ENCODE peak calls at places on chromosome 18, in five cellular contexts. G, Q, F, L and C are unnamed samples.

GRCh38 chr18:9494778-9495302 is 19.5 kb downstream of the RALBP1 start:
- DNase-seq in G (no peak), F (no peak), L (peak), Q (no peak), C (no peak)

GRCh38 chr18:59620381-59620780 is 76.8 kb downstream of the CCBE1 start:
- DNase-seq in Q (no peak), F (no peak), L (no peak), G (no peak), C (no peak)

GRCh38 chr18:45049548-45050307 is 369.0 kb downstream of the SETBP1 start:
- DNase-seq in L (no peak), Q (no peak), F (no peak), G (no peak), C (no peak)

GRCh38 chr18:10421859-10422258 is 32.6 kb upstream of the APCDD1 start:
- DNase-seq in L (no peak), G (no peak), F (no peak), Q (no peak), C (no peak)

GRCh38 chr18:32422185-32422584 is 48.5 kb downstream of the GAREM1 start:
- DNase-seq in Q (no peak), F (no peak), G (no peak), L (no peak), C (no peak)

GRCh38 chr18:27500531-27500930 is 315.4 kb upstream of the CHST9 start:
- DNase-seq in L (no peak), F (no peak), Q (no peak), G (peak), C (no peak)

GRCh38 chr18:35436076-35436649 is 59.0 kb upstream of the ZNF396 start:
- DNase-seq in Q (no peak), F (no peak), L (no peak), G (no peak), C (no peak)

GRCh38 chr18:63322908-63323634 is 3.5 kb upstream of the BCL2 start:
- DNase-seq in L (peak), G (peak), Q (no peak), F (no peak), C (peak)

GRCh38 chr18:55402731-55403405 is 185.1 kb downstream of the TCF4 start:
- DNase-seq in L (no peak), Q (no peak), F (no peak), G (no peak), C (no peak)

GRCh38 chr18:69469444-69469919 is 68.8 kb downstream of the DOK6 start:
- DNase-seq in G (no peak), Q (no peak), F (no peak), L (peak), C (no peak)

GRCh38 chr18:61569176-61569892 is 236.1 kb downstream of the CDH20 start:
- DNase-seq in G (no peak), F (peak), Q (no peak), L (no peak), C (no peak)